ENCODE peak calls at places on chromosome 10, in eight cellular contexts. J is fibroblast of the conjunctiva; N is CD4-positive, CD25-positive, alpha-beta regulatory T cell; Z is small intestine; P is iPS DF 6.9; Q is posterior cingulate gyrus; X is GM12865; L is T-helper 1 cell. H is an unnamed sample.

GRCh38 chr10:28679941-28680752 is 2.8 kb downstream of the BAMBI start:
- DNase-seq in J (no peak), N (no peak), Z (no peak), P (no peak), Q (no peak), X (no peak), L (no peak), H (no peak)

GRCh38 chr10:47037654-47038425 is 126.6 kb downstream of the PTPN20 start:
- DNase-seq in J (no peak), N (no peak), Z (no peak), P (no peak), Q (no peak), X (no peak), L (no peak), H (no peak)

GRCh38 chr10:89079991-89080390 is 89.4 kb downstream of the FAS start:
- DNase-seq in J (no peak), N (no peak), Z (no peak), P (no peak), Q (no peak), X (no peak), L (no peak), H (no peak)

GRCh38 chr10:22022257-22023051 is 18.9 kb upstream of the DNAJC1 start:
- DNase-seq in J (no peak), N (peak), Z (peak), P (no peak), Q (no peak), X (no peak), L (peak), H (no peak)

GRCh38 chr10:44300666-44301649 is 83.9 kb downstream of the CXCL12 start:
- DNase-seq in J (peak), N (no peak), Z (peak), P (no peak), Q (no peak), X (peak), L (peak), H (no peak)

GRCh38 chr10:17375936-17376584 is 78.3 kb downstream of the ST8SIA6 start:
- DNase-seq in J (no peak), N (no peak), Z (no peak), P (peak), Q (no peak), X (peak), L (peak), H (peak)

GRCh38 chr10:50419756-50420155 is 168.4 kb upstream of the ASAH2 start:
- DNase-seq in J (no peak), N (no peak), Z (no peak), P (no peak), Q (no peak), X (no peak), L (peak), H (no peak)

GRCh38 chr10:70742537-70743429 is 42.4 kb downstream of the TBATA start:
- DNase-seq in J (no peak), N (no peak), Z (peak), P (no peak), Q (no peak), X (no peak), L (peak), H (no peak)

GRCh38 chr10:99329891-99330674 is 927 bp downstream of the CNNM1 start:
- DNase-seq in J (no peak), N (no peak), Z (no peak), P (no peak), Q (no peak), X (no peak), L (peak), H (peak)

GRCh38 chr10:119817991-119818888 is 54.4 kb downstream of the MCMBP start:
- DNase-seq in J (peak), N (no peak), Z (no peak), P (peak), Q (peak), X (no peak), L (peak), H (no peak)

GRCh38 chr10:121158988-121159579 is 307.9 kb downstream of the WDR11 start:
- DNase-seq in J (no peak), N (no peak), Z (peak), P (no peak), Q (no peak), X (peak), L (no peak), H (no peak)

GRCh38 chr10:116694253-116694926 is 48.0 kb downstream of the HSPA12A start:
- DNase-seq in J (no peak), N (no peak), Z (no peak), P (no peak), Q (no peak), X (no peak), L (no peak), H (peak)

GRCh38 chr10:99297033-99297432 is 32.1 kb upstream of the CNNM1 start:
- DNase-seq in J (no peak), N (no peak), Z (no peak), P (no peak), Q (no peak), X (no peak), L (no peak), H (no peak)

GRCh38 chr10:78800535-78801320 is 268.0 kb upstream of the ZMIZ1 start:
- DNase-seq in J (no peak), N (no peak), Z (no peak), P (no peak), Q (no peak), X (no peak), L (no peak), H (no peak)

GRCh38 chr10:6786579-6787031 is 206.5 kb upstream of the PRKCQ start:
- DNase-seq in J (peak), N (no peak), Z (no peak), P (no peak), Q (no peak), X (no peak), L (no peak), H (no peak)

GRCh38 chr10:30185916-30186315 is 126.5 kb upstream of the JCAD start:
- DNase-seq in J (peak), N (no peak), Z (no peak), P (no peak), Q (no peak), X (no peak), L (no peak), H (no peak)

GRCh38 chr10:94677691-94678090 is 5.8 kb upstream of the CYP2C18 start:
- DNase-seq in J (no peak), N (no peak), Z (peak), P (no peak), Q (no peak), X (no peak), L (no peak), H (no peak)

GRCh38 chr10:32065871-32066270 is 9.6 kb upstream of the KIF5B start:
- DNase-seq in J (peak), N (no peak), Z (no peak), P (no peak), Q (no peak), X (no peak), L (no peak), H (no peak)

GRCh38 chr10:43253461-43254198 is 13.2 kb downstream of the RASGEF1A start:
- DNase-seq in J (no peak), N (no peak), Z (no peak), P (no peak), Q (no peak), X (no peak), L (no peak), H (no peak)

GRCh38 chr10:7988985-7989384 is 65.5 kb upstream of the GATA3 start:
- DNase-seq in J (no peak), N (no peak), Z (no peak), P (peak), Q (no peak), X (no peak), L (no peak), H (no peak)

GRCh38 chr10:119786117-119786769 is 60.4 kb downstream of the INPP5F start:
- DNase-seq in J (no peak), N (no peak), Z (no peak), P (peak), Q (no peak), X (no peak), L (no peak), H (peak)

GRCh38 chr10:91043173-91043910 is 122.5 kb upstream of the ANKRD1 start:
- DNase-seq in J (no peak), N (no peak), Z (peak), P (no peak), Q (no peak), X (peak), L (peak), H (no peak)

GRCh38 chr10:119080521-119081259 is at the start of gene EIF3A:
- DNase-seq in J (peak), N (peak), Z (peak), P (peak), Q (peak), X (peak), L (peak), H (peak)

GRCh38 chr10:44963772-44964633 is 4.4 kb downstream of the RASSF4 start:
- DNase-seq in J (no peak), N (no peak), Z (peak), P (no peak), Q (peak), X (peak), L (no peak), H (no peak)

GRCh38 chr10:75019360-75019759 is 92.1 kb upstream of the SAMD8 start:
- DNase-seq in J (peak), N (peak), Z (peak), P (no peak), Q (no peak), X (peak), L (peak), H (no peak)

GRCh38 chr10:43417950-43418768 is 9.2 kb upstream of the HNRNPF start:
- DNase-seq in J (no peak), N (peak), Z (no peak), P (no peak), Q (no peak), X (peak), L (peak), H (no peak)

GRCh38 chr10:53458007-53458406 is 685.4 kb upstream of the MBL2 start:
- DNase-seq in J (no peak), N (no peak), Z (no peak), P (no peak), Q (no peak), X (no peak), L (no peak), H (no peak)

GRCh38 chr10:101570764-101571572 is 17.1 kb downstream of the POLL start:
- DNase-seq in J (no peak), N (no peak), Z (no peak), P (no peak), Q (no peak), X (no peak), L (no peak), H (no peak)

GRCh38 chr10:80453715-80454525 is at the start of gene TSPAN14:
- DNase-seq in J (peak), N (peak), Z (peak), P (no peak), Q (peak), X (peak), L (peak), H (no peak)